ENCODE peak calls at places on chromosomes 1 and 21, in six cellular contexts. W is tibial nerve, J is breast epithelium, L is stomach, U is testis, I is A549. C is an unnamed sample.

GRCh38 chr1:34296059-34296458 is 119.4 kb downstream of the C1orf94 start:
- DNase-seq in W (no peak), L (no peak), I (no peak), J (no peak), U (no peak), C (no peak)

GRCh38 chr1:37515185-37516034 is 844 bp upstream of the MEAF6 start:
- DNase-seq in W (no peak), J (no peak), I (no peak), U (no peak), L (no peak), C (no peak)

GRCh38 chr1:114428083-114428754 is 82.8 kb downstream of the TRIM33 start:
- DNase-seq in J (no peak), L (no peak), W (no peak), U (no peak), I (peak), C (no peak)

GRCh38 chr21:38323721-38324591 is 67.2 kb downstream of the KCNJ15 start:
- DNase-seq in I (peak), W (no peak), J (no peak), L (no peak), U (no peak), C (no peak)

GRCh38 chr1:32917521-32917920 is 16.3 kb upstream of the TMEM54 start:
- DNase-seq in U (no peak), J (no peak), I (no peak), L (peak), W (no peak), C (no peak)

GRCh38 chr1:109399326-109399957 is 1.7 kb upstream of the SORT1 start:
- DNase-seq in W (peak), U (peak), I (peak), J (no peak), L (no peak), C (no peak)

GRCh38 chr1:147243228-147243685 is 773 bp downstream of the CHD1L start:
- DNase-seq in J (no peak), U (peak), W (peak), L (no peak), I (no peak), C (peak)

GRCh38 chr1:224433041-224433670 is 1.4 kb downstream of the WDR26 start:
- DNase-seq in L (no peak), W (peak), J (no peak), I (no peak), U (peak), C (peak)

GRCh38 chr1:3664700-3665375 is 12.5 kb downstream of the TP73 start:
- DNase-seq in I (no peak), J (peak), U (no peak), L (no peak), W (no peak), C (peak)

GRCh38 chr1:54506594-54506993 is 41.4 kb upstream of the ACOT11 start:
- DNase-seq in L (no peak), J (no peak), U (no peak), I (no peak), W (no peak), C (no peak)

DNA sequence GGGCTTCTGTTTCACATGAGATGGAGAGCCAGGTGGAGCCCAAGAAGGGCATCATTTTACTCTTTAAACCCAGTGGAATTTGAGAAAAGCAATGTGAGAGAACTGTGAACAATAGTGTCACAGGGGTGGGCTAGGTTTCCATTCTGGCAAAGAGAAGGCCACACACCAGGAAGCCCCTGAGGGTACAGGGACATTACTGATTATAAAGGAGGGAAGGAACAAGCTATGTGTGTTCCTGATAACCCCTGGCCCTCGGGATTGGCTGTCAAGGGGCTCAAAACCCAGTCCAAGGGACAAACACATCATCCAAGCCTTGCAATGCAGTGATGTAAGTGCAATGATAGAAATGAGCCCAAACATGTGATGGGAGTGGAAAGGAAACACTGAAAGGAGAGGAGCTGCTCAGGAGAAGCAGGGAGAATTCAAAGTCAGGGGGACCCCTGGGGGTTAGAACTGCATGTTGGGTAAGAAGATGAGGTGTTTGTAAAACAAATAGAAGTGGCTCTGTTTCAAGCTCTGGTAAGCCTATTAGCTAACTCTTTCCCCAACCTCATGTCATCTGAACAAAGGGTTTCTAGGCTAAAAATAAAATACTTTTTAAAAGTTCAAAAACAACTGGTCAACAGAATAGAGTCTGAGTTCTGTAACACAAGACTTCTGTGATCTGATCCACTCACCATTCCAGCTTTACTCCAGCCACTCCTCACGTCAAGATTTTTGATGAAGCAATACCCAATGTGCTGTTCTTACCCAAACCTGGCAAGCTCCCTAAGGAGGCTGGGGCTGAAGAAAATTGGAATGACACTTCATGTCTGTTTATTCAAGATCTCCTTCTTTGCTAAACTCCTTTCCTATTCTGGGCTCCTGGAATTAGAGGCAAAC is 51.1 kb upstream of the IL12RB2 start:
- DNase-seq in U (no peak), I (no peak), W (peak), J (no peak), L (no peak), C (no peak)
- TF ChIP-seq CTCF in U (no peak), I (no peak), W (no peak), J (no peak), L (no peak), C (no peak)

GRCh38 chr21:40504825-40505224 is 342.1 kb downstream of the DSCAM start:
- DNase-seq in L (no peak), U (no peak), W (no peak), I (no peak), J (no peak), C (no peak)
- TF ChIP-seq POLR2A in L (no peak), U (no peak), W (no peak), I (no peak), J (no peak), C (no peak)

GRCh38 chr1:71593523-71593922 is 512.7 kb upstream of the ZRANB2 start:
- DNase-seq in L (no peak), U (no peak), I (no peak), W (no peak), J (no peak), C (no peak)
- TF ChIP-seq CTCF in L (no peak), U (no peak), I (no peak), W (no peak), J (no peak), C (no peak)

DNA sequence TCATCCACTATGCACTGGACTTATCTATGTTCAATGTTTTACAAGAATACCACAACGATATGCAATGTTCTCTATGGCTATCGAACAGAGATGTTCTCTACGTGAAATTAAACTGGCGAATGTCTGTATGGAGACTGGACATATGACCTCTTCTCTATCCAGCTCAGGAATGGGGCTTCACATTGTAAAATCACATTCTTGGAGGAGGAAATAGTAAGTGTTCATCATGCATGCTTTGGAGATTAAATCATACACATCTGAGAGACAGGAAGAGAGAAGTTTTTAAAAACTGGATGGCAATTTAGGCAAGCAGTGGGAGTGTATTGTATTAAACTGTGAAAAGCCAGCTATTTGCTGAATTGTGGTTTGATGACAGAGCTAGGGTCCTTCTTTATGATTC is 47.9 kb upstream of the RGL1 start:
- DNase-seq in J (no peak), I (peak), L (no peak), W (no peak), U (no peak), C (no peak)
- TF ChIP-seq POLR2A in J (no peak), I (no peak), L (no peak), W (no peak), U (no peak), C (no peak)